ENCODE peak calls at places on chromosomes 6 and 20, in ten cellular contexts. U is ELR; H is central memory CD8-positive, alpha-beta T cell; A is stimulated activated CD8-positive, alpha-beta memory T cell treated with anti-CD3 and anti-CD28 coated beads, Interleukin-4, amount 100 ng/mL, for 4 hours; N is pancreas; Q is choroid plexus epithelial cell; M is CD4-positive, alpha-beta T cell; P is left colon; S is SIG-M5; X is WTC11. V is an unnamed sample.

GRCh38 chr6:41878961-41879405 is 16.2 kb downstream of the USP49 start:
- DNase-seq in Q (peak; percentile 56), M (no peak), P (no peak), N (no peak), S (no peak), U (peak; percentile 77), X (no peak), H (no peak), A (no peak), V (no peak)

GRCh38 chr6:125802943-125803377 is 12.2 kb downstream of the NCOA7 start:
- DNase-seq in A (no peak), S (no peak), X (no peak), H (no peak), Q (peak; percentile 67), N (no peak), M (no peak), P (no peak), U (peak; percentile 18), V (no peak)

GRCh38 chr6:88380083-88380482 is 213.9 kb upstream of the CNR1 start:
- DNase-seq in M (no peak), N (no peak), X (no peak), Q (peak; percentile 89), S (no peak), A (no peak), P (no peak), U (peak; percentile 66), H (no peak), V (no peak)

GRCh38 chr6:52612336-52613096 is 35.7 kb upstream of the TRAM2 start:
- DNase-seq in S (no peak), A (no peak), Q (peak; percentile 36), M (no peak), N (no peak), H (no peak), P (no peak), X (no peak), U (peak; percentile 88), V (peak; percentile 69)

GRCh38 chr6:131642565-131643261 is 5.6 kb downstream of the ENPP3 start:
- DNase-seq in M (no peak), Q (no peak), N (no peak), X (no peak), U (no peak), P (no peak), A (no peak), S (no peak), H (no peak), V (no peak)

GRCh38 chr20:40472905-40473304 is 216.1 kb downstream of the MAFB start:
- DNase-seq in M (no peak), S (no peak), X (no peak), N (no peak), H (no peak), Q (no peak), A (no peak), U (no peak), P (no peak), V (no peak)

GRCh38 chr6:24719125-24719931 is at the start of gene C6orf62:
- DNase-seq in U (peak; percentile 70), X (no peak), A (no peak), Q (no peak), N (peak; percentile 14), S (no peak), M (peak; percentile 19), H (peak; percentile 36), P (peak; percentile 50), V (peak; percentile 65)

GRCh38 chr6:35477551-35478179 is 9.5 kb downstream of the RPL10A start:
- DNase-seq in N (no peak), X (no peak), Q (no peak), U (no peak), A (no peak), M (no peak), H (no peak), P (no peak), S (no peak), V (peak; percentile 56)

GRCh38 chr6:142786476-142786875 is 158.5 kb downstream of the HIVEP2 start:
- DNase-seq in X (no peak), A (no peak), Q (no peak), M (no peak), P (no peak), H (no peak), N (no peak), U (peak; percentile 64), S (no peak), V (no peak)

GRCh38 chr6:150596439-150596838 is 3.2 kb upstream of the PLEKHG1 start:
- DNase-seq in H (no peak), A (no peak), Q (no peak), X (no peak), N (no peak), P (no peak), U (no peak), S (no peak), M (no peak), V (peak; percentile 3)

GRCh38 chr20:33653900-33654596 is 8.1 kb upstream of the C20orf144 start:
- DNase-seq in U (no peak), A (no peak), P (peak; percentile 91), H (no peak), X (peak; percentile 32), S (no peak), N (peak; percentile 98), M (no peak), Q (no peak), V (peak; percentile 100)

GRCh38 chr6:15528870-15529269 is 134.0 kb downstream of the DTNBP1 start:
- DNase-seq in M (no peak), H (no peak), A (no peak), P (no peak), Q (no peak), X (no peak), N (no peak), U (no peak), S (no peak), V (no peak)

GRCh38 chr6:4687989-4688947 is 87.9 kb upstream of the CDYL start:
- DNase-seq in Q (peak; percentile 87), H (no peak), M (no peak), N (no peak), X (no peak), A (no peak), P (no peak), S (peak; percentile 18), U (peak; percentile 90), V (peak; percentile 54)

GRCh38 chr20:24646331-24646730 is 176.9 kb downstream of the SYNDIG1 start:
- DNase-seq in X (no peak), M (no peak), S (no peak), U (no peak), Q (no peak), H (no peak), P (no peak), N (no peak), A (no peak), V (no peak)

GRCh38 chr6:99608059-99608885 is 1.6 kb downstream of the PRDM13 start:
- DNase-seq in P (no peak), N (no peak), Q (no peak), S (no peak), H (no peak), A (no peak), M (no peak), U (no peak), X (no peak), V (no peak)

V was measured in DMS53.